ENCODE peak calls at places on chromosomes 16 and 17, in eight cellular contexts. One of them, this sample, is unnamed.

GRCh38 chr16:68590201-68590994 is 51.3 kb downstream of the ZFP90 start:
- DNase-seq in brain microvascular endothelial cell: peak
- DNase-seq in cardiac muscle cell: peak
- DNase-seq in lower leg skin: no peak
- DNase-seq in IMR-90: peak
- DNase-seq in A549: peak
- DNase-seq in GM23338: peak
- DNase-seq in retinal pigment epithelial cell: no peak
- DNase-seq in this sample: peak

GRCh38 chr17:40419559-40420331 is 2.0 kb upstream of the TOP2A start:
- DNase-seq in brain microvascular endothelial cell: no peak
- DNase-seq in A549: no peak
- DNase-seq in IMR-90: no peak
- DNase-seq in cardiac muscle cell: no peak
- DNase-seq in GM23338: no peak
- DNase-seq in lower leg skin: no peak
- DNase-seq in retinal pigment epithelial cell: no peak
- DNase-seq in this sample: no peak

GRCh38 chr17:42233148-42233547 is 38.9 kb upstream of the GHDC start:
- DNase-seq in IMR-90: peak
- DNase-seq in retinal pigment epithelial cell: no peak
- DNase-seq in cardiac muscle cell: peak
- DNase-seq in brain microvascular endothelial cell: peak
- DNase-seq in lower leg skin: no peak
- DNase-seq in GM23338: no peak
- DNase-seq in A549: no peak
- DNase-seq in this sample: no peak

GRCh38 chr16:65116216-65116615 is 5.6 kb downstream of the CDH11 start:
- DNase-seq in lower leg skin: no peak
- DNase-seq in A549: no peak
- DNase-seq in cardiac muscle cell: no peak
- DNase-seq in GM23338: no peak
- DNase-seq in retinal pigment epithelial cell: no peak
- DNase-seq in brain microvascular endothelial cell: no peak
- DNase-seq in IMR-90: no peak
- DNase-seq in this sample: no peak

GRCh38 chr17:73401911-73402310 is 90.1 kb upstream of the CDC42EP4 start:
- DNase-seq in lower leg skin: no peak
- DNase-seq in brain microvascular endothelial cell: peak
- DNase-seq in cardiac muscle cell: peak
- DNase-seq in GM23338: peak
- DNase-seq in IMR-90: peak
- DNase-seq in A549: no peak
- DNase-seq in retinal pigment epithelial cell: no peak
- DNase-seq in this sample: no peak

GRCh38 chr16:2032285-2033056 is 5.8 kb downstream of the NHERF2 start:
- DNase-seq in A549: no peak
- DNase-seq in cardiac muscle cell: no peak
- DNase-seq in retinal pigment epithelial cell: no peak
- DNase-seq in lower leg skin: no peak
- DNase-seq in GM23338: no peak
- DNase-seq in IMR-90: peak
- DNase-seq in brain microvascular endothelial cell: no peak
- DNase-seq in this sample: no peak

GRCh38 chr17:16339402-16339801 is 13.9 kb downstream of the CENPV start:
- DNase-seq in brain microvascular endothelial cell: no peak
- DNase-seq in GM23338: no peak
- DNase-seq in cardiac muscle cell: no peak
- DNase-seq in retinal pigment epithelial cell: no peak
- DNase-seq in A549: no peak
- DNase-seq in lower leg skin: no peak
- DNase-seq in IMR-90: no peak
- DNase-seq in this sample: no peak

GRCh38 chr16:31079342-31079944 is 5.2 kb downstream of the ZNF646 start:
- DNase-seq in lower leg skin: no peak
- DNase-seq in brain microvascular endothelial cell: no peak
- DNase-seq in IMR-90: no peak
- DNase-seq in retinal pigment epithelial cell: no peak
- DNase-seq in GM23338: no peak
- DNase-seq in A549: no peak
- DNase-seq in cardiac muscle cell: no peak
- DNase-seq in this sample: no peak

GRCh38 chr16:13883266-13883665 is 36.7 kb upstream of the ERCC4 start:
- DNase-seq in A549: no peak
- DNase-seq in retinal pigment epithelial cell: no peak
- DNase-seq in cardiac muscle cell: no peak
- DNase-seq in GM23338: no peak
- DNase-seq in brain microvascular endothelial cell: no peak
- DNase-seq in lower leg skin: no peak
- DNase-seq in IMR-90: no peak
- DNase-seq in this sample: no peak

GRCh38 chr17:61469474-61469873 is 17.3 kb downstream of the TBX4 start:
- DNase-seq in IMR-90: no peak
- DNase-seq in brain microvascular endothelial cell: no peak
- DNase-seq in GM23338: no peak
- DNase-seq in A549: no peak
- DNase-seq in cardiac muscle cell: no peak
- DNase-seq in lower leg skin: no peak
- DNase-seq in retinal pigment epithelial cell: no peak
- DNase-seq in this sample: no peak

GRCh38 chr16:4689864-4690704 is 3.3 kb upstream of the NUDT16L1 start:
- DNase-seq in brain microvascular endothelial cell: no peak
- DNase-seq in lower leg skin: no peak
- DNase-seq in A549: no peak
- DNase-seq in cardiac muscle cell: no peak
- DNase-seq in GM23338: no peak
- DNase-seq in retinal pigment epithelial cell: no peak
- DNase-seq in IMR-90: no peak
- DNase-seq in this sample: no peak

GRCh38 chr17:41211845-41212466 is 14.5 kb upstream of the KRTAP9-2 start:
- DNase-seq in cardiac muscle cell: no peak
- DNase-seq in retinal pigment epithelial cell: no peak
- DNase-seq in GM23338: no peak
- DNase-seq in IMR-90: peak
- DNase-seq in A549: peak
- DNase-seq in brain microvascular endothelial cell: no peak
- DNase-seq in lower leg skin: no peak
- DNase-seq in this sample: no peak

GRCh38 chr17:12605222-12605621 is 60.5 kb upstream of the MYOCD start:
- DNase-seq in A549: no peak
- DNase-seq in cardiac muscle cell: no peak
- DNase-seq in lower leg skin: no peak
- DNase-seq in GM23338: no peak
- DNase-seq in brain microvascular endothelial cell: peak
- DNase-seq in IMR-90: peak
- DNase-seq in retinal pigment epithelial cell: no peak
- DNase-seq in this sample: no peak

GRCh38 chr16:19008245-19008644 is 24.5 kb downstream of the TMC7 start:
- DNase-seq in retinal pigment epithelial cell: no peak
- DNase-seq in brain microvascular endothelial cell: peak
- DNase-seq in lower leg skin: no peak
- DNase-seq in GM23338: no peak
- DNase-seq in A549: no peak
- DNase-seq in IMR-90: peak
- DNase-seq in cardiac muscle cell: peak
- DNase-seq in this sample: peak

GRCh38 chr16:14232106-14232890 is 161.2 kb downstream of the MRTFB start:
- DNase-seq in retinal pigment epithelial cell: no peak
- DNase-seq in lower leg skin: no peak
- DNase-seq in cardiac muscle cell: no peak
- DNase-seq in brain microvascular endothelial cell: no peak
- DNase-seq in GM23338: no peak
- DNase-seq in A549: no peak
- DNase-seq in IMR-90: peak
- DNase-seq in this sample: no peak

GRCh38 chr16:12470311-12471229 is 333.1 kb downstream of the CPPED1 start:
- DNase-seq in GM23338: no peak
- DNase-seq in lower leg skin: no peak
- DNase-seq in retinal pigment epithelial cell: no peak
- DNase-seq in A549: no peak
- DNase-seq in cardiac muscle cell: no peak
- DNase-seq in IMR-90: peak
- DNase-seq in brain microvascular endothelial cell: peak
- DNase-seq in this sample: peak

GRCh38 chr17:69677130-69677529 is 262.6 kb downstream of the MAP2K6 start:
- DNase-seq in lower leg skin: no peak
- DNase-seq in retinal pigment epithelial cell: no peak
- DNase-seq in A549: no peak
- DNase-seq in GM23338: no peak
- DNase-seq in cardiac muscle cell: no peak
- DNase-seq in IMR-90: no peak
- DNase-seq in brain microvascular endothelial cell: no peak
- DNase-seq in this sample: no peak

GRCh38 chr16:10888320-10888937 is 11.4 kb downstream of the CIITA start:
- DNase-seq in A549: no peak
- DNase-seq in IMR-90: no peak
- DNase-seq in lower leg skin: no peak
- DNase-seq in brain microvascular endothelial cell: no peak
- DNase-seq in GM23338: no peak
- DNase-seq in retinal pigment epithelial cell: no peak
- DNase-seq in cardiac muscle cell: no peak
- DNase-seq in this sample: no peak

GRCh38 chr16:56450275-56450889 is 750 bp downstream of the NUDT21 start:
- DNase-seq in IMR-90: peak
- DNase-seq in A549: no peak
- DNase-seq in lower leg skin: no peak
- DNase-seq in GM23338: peak
- DNase-seq in retinal pigment epithelial cell: no peak
- DNase-seq in brain microvascular endothelial cell: no peak
- DNase-seq in cardiac muscle cell: peak
- DNase-seq in this sample: peak

GRCh38 chr17:48998557-48999440 is 1.6 kb downstream of the IGF2BP1 start:
- DNase-seq in lower leg skin: no peak
- DNase-seq in brain microvascular endothelial cell: no peak
- DNase-seq in A549: no peak
- DNase-seq in IMR-90: peak
- DNase-seq in cardiac muscle cell: peak
- DNase-seq in retinal pigment epithelial cell: no peak
- DNase-seq in GM23338: peak
- DNase-seq in this sample: no peak

GRCh38 chr17:48996696-48997102 is 486 bp upstream of the IGF2BP1 start:
- DNase-seq in A549: no peak
- DNase-seq in retinal pigment epithelial cell: no peak
- DNase-seq in cardiac muscle cell: no peak
- DNase-seq in IMR-90: no peak
- DNase-seq in GM23338: no peak
- DNase-seq in lower leg skin: no peak
- DNase-seq in brain microvascular endothelial cell: no peak
- DNase-seq in this sample: no peak

GRCh38 chr17:48997827-48998556 is 807 bp downstream of the IGF2BP1 start:
- DNase-seq in cardiac muscle cell: no peak
- DNase-seq in retinal pigment epithelial cell: no peak
- DNase-seq in lower leg skin: no peak
- DNase-seq in brain microvascular endothelial cell: no peak
- DNase-seq in GM23338: peak
- DNase-seq in IMR-90: no peak
- DNase-seq in A549: no peak
- DNase-seq in this sample: no peak

GRCh38 chr17:48995871-48996695 is 1.1 kb upstream of the IGF2BP1 start:
- DNase-seq in lower leg skin: no peak
- DNase-seq in A549: peak
- DNase-seq in retinal pigment epithelial cell: no peak
- DNase-seq in IMR-90: no peak
- DNase-seq in cardiac muscle cell: no peak
- DNase-seq in brain microvascular endothelial cell: no peak
- DNase-seq in GM23338: peak
- DNase-seq in this sample: peak

GRCh38 chr17:48997103-48997826 is at the start of gene IGF2BP1:
- DNase-seq in retinal pigment epithelial cell: no peak
- DNase-seq in lower leg skin: no peak
- DNase-seq in cardiac muscle cell: peak
- DNase-seq in brain microvascular endothelial cell: peak
- DNase-seq in IMR-90: peak
- DNase-seq in A549: peak
- DNase-seq in GM23338: peak
- DNase-seq in this sample: peak
- H3K4me3 ChIP-seq in retinal pigment epithelial cell: peak
- H3K4me3 ChIP-seq in lower leg skin: peak
- H3K4me3 ChIP-seq in cardiac muscle cell: peak
- H3K4me3 ChIP-seq in brain microvascular endothelial cell: peak
- H3K4me3 ChIP-seq in IMR-90: peak
- H3K4me3 ChIP-seq in A549: peak
- H3K4me3 ChIP-seq in GM23338: peak
- H3K4me3 ChIP-seq in this sample: peak

GRCh38 chr17:43576563-43577229 is 30.6 kb upstream of the ETV4 start:
- DNase-seq in A549: peak
- DNase-seq in GM23338: peak
- DNase-seq in retinal pigment epithelial cell: no peak
- DNase-seq in lower leg skin: peak
- DNase-seq in brain microvascular endothelial cell: peak
- DNase-seq in IMR-90: peak
- DNase-seq in cardiac muscle cell: peak
- DNase-seq in this sample: peak

GRCh38 chr17:43572368-43572980 is 26.3 kb upstream of the ETV4 start:
- DNase-seq in brain microvascular endothelial cell: no peak
- DNase-seq in A549: no peak
- DNase-seq in GM23338: no peak
- DNase-seq in lower leg skin: no peak
- DNase-seq in retinal pigment epithelial cell: no peak
- DNase-seq in IMR-90: peak
- DNase-seq in cardiac muscle cell: no peak
- DNase-seq in this sample: no peak

GRCh38 chr17:43574896-43575525 is 28.9 kb upstream of the ETV4 start:
- DNase-seq in lower leg skin: no peak
- DNase-seq in IMR-90: no peak
- DNase-seq in cardiac muscle cell: no peak
- DNase-seq in retinal pigment epithelial cell: no peak
- DNase-seq in A549: no peak
- DNase-seq in brain microvascular endothelial cell: no peak
- DNase-seq in GM23338: no peak
- DNase-seq in this sample: no peak

GRCh38 chr17:43573579-43574321 is 27.6 kb upstream of the ETV4 start:
- DNase-seq in cardiac muscle cell: no peak
- DNase-seq in lower leg skin: no peak
- DNase-seq in GM23338: no peak
- DNase-seq in IMR-90: no peak
- DNase-seq in A549: no peak
- DNase-seq in retinal pigment epithelial cell: no peak
- DNase-seq in brain microvascular endothelial cell: no peak
- DNase-seq in this sample: no peak

GRCh38 chr17:43574348-43574747 is 28.2 kb upstream of the ETV4 start:
- DNase-seq in IMR-90: no peak
- DNase-seq in retinal pigment epithelial cell: no peak
- DNase-seq in brain microvascular endothelial cell: no peak
- DNase-seq in A549: no peak
- DNase-seq in lower leg skin: no peak
- DNase-seq in cardiac muscle cell: no peak
- DNase-seq in GM23338: no peak
- DNase-seq in this sample: no peak
- H3K4me3 ChIP-seq in IMR-90: no peak
- H3K4me3 ChIP-seq in retinal pigment epithelial cell: no peak
- H3K4me3 ChIP-seq in brain microvascular endothelial cell: no peak
- H3K4me3 ChIP-seq in A549: no peak
- H3K4me3 ChIP-seq in lower leg skin: no peak
- H3K4me3 ChIP-seq in cardiac muscle cell: no peak
- H3K4me3 ChIP-seq in GM23338: no peak
- H3K4me3 ChIP-seq in this sample: no peak

GRCh38 chr16:9650284-9650683 is 531.9 kb downstream of the GRIN2A start:
- DNase-seq in retinal pigment epithelial cell: no peak
- DNase-seq in brain microvascular endothelial cell: no peak
- DNase-seq in cardiac muscle cell: no peak
- DNase-seq in GM23338: no peak
- DNase-seq in A549: no peak
- DNase-seq in IMR-90: no peak
- DNase-seq in lower leg skin: no peak
- DNase-seq in this sample: no peak
- H3K4me3 ChIP-seq in retinal pigment epithelial cell: no peak
- H3K4me3 ChIP-seq in brain microvascular endothelial cell: no peak
- H3K4me3 ChIP-seq in cardiac muscle cell: no peak
- H3K4me3 ChIP-seq in GM23338: no peak
- H3K4me3 ChIP-seq in A549: no peak
- H3K4me3 ChIP-seq in IMR-90: no peak
- H3K4me3 ChIP-seq in lower leg skin: no peak
- H3K4me3 ChIP-seq in this sample: no peak

GRCh38 chr17:75764417-75764710 is 628 bp downstream of the GALK1 start:
- DNase-seq in brain microvascular endothelial cell: no peak
- DNase-seq in A549: no peak
- DNase-seq in cardiac muscle cell: no peak
- DNase-seq in GM23338: no peak
- DNase-seq in lower leg skin: no peak
- DNase-seq in IMR-90: no peak
- DNase-seq in retinal pigment epithelial cell: no peak
- DNase-seq in this sample: no peak
- H3K4me3 ChIP-seq in brain microvascular endothelial cell: peak
- H3K4me3 ChIP-seq in A549: peak
- H3K4me3 ChIP-seq in cardiac muscle cell: peak
- H3K4me3 ChIP-seq in GM23338: peak
- H3K4me3 ChIP-seq in lower leg skin: peak
- H3K4me3 ChIP-seq in IMR-90: peak
- H3K4me3 ChIP-seq in retinal pigment epithelial cell: peak
- H3K4me3 ChIP-seq in this sample: peak

This sample was measured in MG63.